ENCODE peak calls at places on chromosomes 5 and 9, in five cellular contexts. S is H9, F is neuronal stem cell, Y is H1, E is IMR-90. U is an unnamed sample.

GRCh38 chr5:22916393-22916792 is 63.2 kb upstream of the CDH12 start:
- DNase-seq in S (no peak), F (no peak), Y (no peak), E (no peak), U (no peak)

GRCh38 chr5:108884736-108885135 is 137.0 kb downstream of the FER start:
- DNase-seq in F (no peak), Y (no peak), E (peak), S (no peak), U (peak)

GRCh38 chr9:69527454-69527853 is 144.7 kb downstream of the APBA1 start:
- DNase-seq in E (no peak), F (no peak), Y (no peak), S (no peak), U (no peak)

GRCh38 chr5:154190652-154191304 is at the start of gene GALNT10:
- DNase-seq in F (peak), S (peak), E (peak), Y (no peak), U (peak)

GRCh38 chr5:116947691-116948528 is 373.3 kb upstream of the SEMA6A start:
- DNase-seq in S (peak), F (peak), Y (peak), E (no peak), U (peak)

GRCh38 chr5:6430418-6431028 is 18.1 kb upstream of the UBE2QL1 start:
- DNase-seq in F (no peak), Y (no peak), S (no peak), E (no peak), U (no peak)

GRCh38 chr5:145587308-145588071 is 247.7 kb downstream of the PRELID2 start:
- DNase-seq in F (no peak), Y (no peak), S (no peak), E (peak), U (peak)

GRCh38 chr9:2662496-2662895 is 40.9 kb downstream of the VLDLR start:
- DNase-seq in E (no peak), F (peak), Y (peak), S (peak), U (no peak)

GRCh38 chr9:36991516-36992134 is 42.4 kb downstream of the PAX5 start:
- DNase-seq in S (peak), Y (peak), F (peak), E (no peak), U (no peak)

GRCh38 chr5:95864944-95865504 is 42.5 kb upstream of the GLRX start:
- DNase-seq in F (no peak), E (peak), S (no peak), Y (no peak), U (peak)

GRCh38 chr5:8730194-8730593 is 815.7 kb downstream of the SEMA5A start:
- DNase-seq in Y (no peak), E (peak), S (no peak), F (no peak), U (peak)

GRCh38 chr5:42851441-42851840 is 39.7 kb upstream of the SELENOP start:
- DNase-seq in E (no peak), Y (no peak), F (no peak), S (no peak), U (no peak)

GRCh38 chr5:24909210-24909609 is 264.4 kb upstream of the CDH10 start:
- DNase-seq in S (no peak), F (no peak), E (no peak), Y (no peak), U (no peak)

GRCh38 chr5:38780950-38781349 is 64.9 kb upstream of the OSMR start:
- DNase-seq in E (peak), S (no peak), F (no peak), Y (no peak), U (peak)

GRCh38 chr9:79778581-79778980 is 206.8 kb downstream of the TLE4 start:
- DNase-seq in F (no peak), S (no peak), E (no peak), Y (no peak), U (no peak)

GRCh38 chr5:107467137-107467932 is 203.4 kb downstream of the EFNA5 start:
- DNase-seq in E (no peak), Y (no peak), F (no peak), S (no peak), U (no peak)

GRCh38 chr5:62720036-62720441 is 141.4 kb downstream of the LRRC70 start:
- DNase-seq in E (peak), F (no peak), Y (peak), S (peak), U (no peak)

GRCh38 chr9:129640086-129640870 is 1.7 kb downstream of the ASB6 start:
- DNase-seq in F (no peak), Y (no peak), E (peak), S (no peak), U (peak)

GRCh38 chr9:68802525-68803015 is 97.5 kb downstream of the PIP5K1B start:
- DNase-seq in F (no peak), E (no peak), Y (no peak), S (no peak), U (no peak)

GRCh38 chr5:33105521-33105941 is 335.2 kb upstream of the TARS1 start:
- DNase-seq in E (peak), S (no peak), Y (no peak), F (no peak), U (peak)

GRCh38 chr9:6664204-6664683 is 18.7 kb upstream of the GLDC start:
- DNase-seq in Y (no peak), E (no peak), F (no peak), S (no peak), U (no peak)

GRCh38 chr5:88675758-88676636 is 207.0 kb downstream of the MEF2C start:
- DNase-seq in Y (peak), F (no peak), S (peak), E (peak), U (peak)

DNA sequence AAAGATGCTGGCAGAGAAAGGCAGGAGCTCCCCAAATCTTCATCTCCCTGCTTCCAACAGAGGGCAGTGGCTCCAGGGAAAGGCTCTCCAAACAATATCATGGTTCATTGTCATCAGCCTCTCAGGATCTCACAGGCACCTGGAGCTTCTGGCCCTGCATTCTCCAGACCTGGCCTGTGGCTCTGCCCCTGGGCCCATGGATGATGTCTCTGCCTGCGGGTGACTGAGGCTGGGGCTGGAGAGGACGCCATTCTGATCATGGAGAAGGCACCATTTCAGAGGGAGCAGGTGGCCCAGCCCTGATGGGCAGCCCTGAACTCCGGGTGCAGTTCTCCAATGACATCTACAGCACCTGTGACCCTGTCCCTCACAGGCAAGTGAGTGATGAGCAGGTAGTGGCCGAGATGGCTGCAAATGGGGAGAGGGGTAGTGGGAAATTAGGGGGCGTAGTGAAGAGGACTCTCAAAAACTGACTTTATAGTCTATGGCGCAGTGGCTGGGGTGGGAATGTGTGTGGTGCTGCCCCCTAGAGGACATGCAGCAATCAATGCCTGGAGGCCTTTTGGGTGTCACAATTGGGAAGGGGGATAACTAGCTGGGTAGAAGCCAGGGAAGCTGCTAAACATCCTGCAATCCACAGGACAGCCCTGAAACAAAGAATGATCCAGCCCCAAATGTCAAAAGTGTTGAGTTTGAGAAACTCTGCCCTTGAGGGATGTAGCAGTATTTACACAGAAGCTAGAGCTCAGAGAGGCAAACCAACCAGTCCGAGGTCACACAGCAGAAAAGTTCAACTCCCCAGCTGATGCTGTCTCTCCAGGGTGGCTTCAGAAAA is 3.2 kb downstream of the SH3PXD2B start:
- DNase-seq in S (peak), Y (peak), E (no peak), F (no peak), U (peak)
- H3K27ac ChIP-seq in S (no peak), Y (no peak), E (peak), F (no peak), U (peak)

GRCh38 chr9:125516381-125516960 is 190.5 kb downstream of the MAPKAP1 start:
- DNase-seq in Y (no peak), E (no peak), F (no peak), S (no peak), U (no peak)

GRCh38 chr9:125514468-125514867 is 192.5 kb downstream of the MAPKAP1 start:
- DNase-seq in S (no peak), Y (no peak), E (no peak), F (no peak), U (no peak)

GRCh38 chr9:125519741-125520140 is 187.3 kb downstream of the MAPKAP1 start:
- DNase-seq in E (no peak), Y (no peak), S (no peak), F (no peak), U (no peak)

GRCh38 chr9:125515281-125515680 is 191.7 kb downstream of the MAPKAP1 start:
- DNase-seq in E (no peak), S (no peak), Y (no peak), F (no peak), U (no peak)

GRCh38 chr9:125517577-125517976 is 189.4 kb downstream of the MAPKAP1 start:
- DNase-seq in Y (peak), F (no peak), E (no peak), S (no peak), U (no peak)
- H3K23ac ChIP-seq in Y (no peak), F (no peak), E (no peak), S (no peak), U (no peak)

GRCh38 chr5:142057697-142058056 is 44.9 kb upstream of the GNPDA1 start:
- DNase-seq in E (no peak), S (no peak), Y (no peak), F (no peak), U (no peak)
- H3K14ac ChIP-seq in E (no peak), S (no peak), Y (no peak), F (no peak), U (no peak)

DNA sequence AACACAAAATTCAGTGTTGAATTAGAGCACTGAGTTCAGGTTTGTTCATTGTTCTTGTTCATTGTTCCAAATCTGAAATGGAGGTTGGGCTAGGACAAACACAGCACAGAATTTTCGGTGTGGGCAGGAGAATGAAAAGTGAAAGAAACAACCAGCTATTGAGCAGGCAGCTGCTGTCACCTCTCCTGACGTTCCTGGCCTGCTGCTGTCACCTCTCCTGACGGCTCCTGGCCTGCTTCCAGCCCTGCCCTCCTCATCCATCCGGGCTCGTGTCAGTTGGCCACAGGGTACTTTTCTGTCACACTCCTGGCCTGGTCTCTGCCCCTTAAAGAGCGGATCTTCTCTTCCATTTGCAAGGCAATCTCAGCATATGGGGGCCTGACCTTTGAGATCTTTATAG is 45.2 kb upstream of the CKMT2 start:
- DNase-seq in F (no peak), S (no peak), Y (no peak), E (no peak), U (no peak)
- H3K27ac ChIP-seq in F (no peak), S (no peak), Y (no peak), E (no peak), U (no peak)

DNA sequence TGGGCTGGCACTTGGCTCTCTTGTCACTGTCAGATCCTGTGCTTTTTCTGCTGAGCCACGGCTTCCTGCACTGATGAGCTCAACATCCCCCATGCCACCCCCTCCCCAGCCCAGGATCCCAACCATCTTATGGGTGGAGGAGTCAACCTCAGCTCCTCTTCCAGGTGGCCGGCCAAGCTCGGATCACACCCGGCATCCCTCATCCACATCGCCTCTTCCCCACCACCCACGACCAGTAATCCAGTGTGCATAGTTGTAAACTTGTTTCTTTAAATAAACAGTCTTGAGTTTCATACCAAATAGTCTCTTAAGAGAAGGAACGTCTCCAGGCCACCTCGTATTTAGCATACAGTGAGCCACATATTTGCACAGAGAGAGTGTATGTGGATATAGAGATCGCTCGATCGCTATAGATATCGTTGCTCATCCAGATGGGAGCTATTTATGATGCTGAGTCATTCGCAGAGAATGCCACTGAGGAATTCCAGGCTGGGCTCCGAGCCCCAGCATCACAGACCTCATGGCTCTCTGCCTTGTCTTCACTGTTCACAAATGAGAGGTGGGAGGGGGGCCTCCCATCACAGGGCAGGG is 61.8 kb upstream of the CPLX2 start:
- DNase-seq in S (no peak), Y (no peak), F (no peak), E (peak), U (peak)
- H3K23ac ChIP-seq in S (no peak), Y (no peak), F (no peak), E (no peak), U (no peak)

U was measured in mesenchymal stem cell.